ENCODE peak calls at places on chromosomes 6 and 20, in four cellular contexts. W is H1, A is IMR-90, F is H9. S is an unnamed sample.

GRCh38 chr6:15496345-15497131 is 166.3 kb downstream of the DTNBP1 start:
- DNase-seq in W (no peak), A (no peak), F (no peak), S (no peak)

GRCh38 chr6:111503660-111504059 is 20.6 kb upstream of the REV3L start:
- DNase-seq in W (no peak), A (peak; percentile 19), F (no peak), S (no peak)

GRCh38 chr6:97654674-97655073 is 371.7 kb upstream of the MMS22L start:
- DNase-seq in W (no peak), A (no peak), F (no peak), S (peak; percentile 7)

GRCh38 chr20:32634041-32634805 is 39.5 kb downstream of the C20orf203 start:
- DNase-seq in W (no peak), A (peak; percentile 31), F (no peak), S (no peak)

GRCh38 chr6:8108031-8108660 is 5.8 kb upstream of the EEF1E1 start:
- DNase-seq in W (no peak), A (peak; percentile 99), F (no peak), S (peak; percentile 15)

GRCh38 chr20:41089555-41089954 is 47.8 kb upstream of the PLCG1 start:
- DNase-seq in W (no peak), A (no peak), F (no peak), S (peak; percentile 15)

GRCh38 chr6:125415921-125416320 is 114.2 kb upstream of the HDDC2 start:
- DNase-seq in W (no peak), A (no peak), F (no peak), S (no peak)

GRCh38 chr6:37630281-37630799 is 67.3 kb downstream of the MDGA1 start:
- DNase-seq in W (no peak), A (peak; percentile 100), F (no peak), S (no peak)

GRCh38 chr20:52565614-52566013 is 374.0 kb upstream of the ZFP64 start:
- DNase-seq in W (no peak), A (no peak), F (no peak), S (no peak)

GRCh38 chr6:32244270-32244669 is 20.4 kb upstream of the NOTCH4 start:
- DNase-seq in W (no peak), A (no peak), F (no peak), S (no peak)

GRCh38 chr20:40895182-40895581 is 133.4 kb upstream of the TOP1 start:
- DNase-seq in W (no peak), A (no peak), F (no peak), S (no peak)

GRCh38 chr6:157761331-157761921 is 61.6 kb upstream of the SNX9 start:
- DNase-seq in W (no peak), A (peak; percentile 76), F (no peak), S (no peak)

GRCh38 chr20:22586645-22587310 is 2.4 kb upstream of the FOXA2 start:
- DNase-seq in W (no peak), A (no peak), F (peak; percentile 77), S (peak; percentile 75)

GRCh38 chr6:27862396-27863061 is 49.7 kb downstream of the OR2B2 start:
- DNase-seq in W (no peak), A (peak; percentile 33), F (no peak), S (no peak)

GRCh38 chr6:169664227-169664626 is 37.6 kb downstream of the WDR27 start:
- DNase-seq in W (no peak), A (no peak), F (no peak), S (no peak)

GRCh38 chr6:63663147-63663877 is 27.7 kb downstream of the PHF3 start:
- DNase-seq in W (no peak), A (peak; percentile 85), F (no peak), S (no peak)

GRCh38 chr6:152552616-152553209 is 84.4 kb downstream of the SYNE1 start:
- DNase-seq in W (peak; percentile 36), A (peak; percentile 77), F (peak; percentile 74), S (peak; percentile 88)

GRCh38 chr6:109304284-109305015 is 77.8 kb downstream of the CD164 start:
- DNase-seq in W (no peak), A (no peak), F (no peak), S (peak; percentile 62)

GRCh38 chr20:36145877-36146707 is 8.4 kb upstream of the EPB41L1 start:
- DNase-seq in W (no peak), A (peak; percentile 44), F (no peak), S (no peak)

GRCh38 chr20:61940976-61941720 is 124.5 kb downstream of the TAF4 start:
- DNase-seq in W (no peak), A (no peak), F (no peak), S (no peak)

GRCh38 chr6:112337209-112337638 is 9.9 kb upstream of the RFPL4B start:
- DNase-seq in W (peak; percentile 23), A (peak; percentile 83), F (peak; percentile 71), S (peak; percentile 83)

GRCh38 chr6:20542927-20543602 is 8.8 kb downstream of the CDKAL1 start:
- DNase-seq in W (no peak), A (peak; percentile 84), F (no peak), S (no peak)

GRCh38 chr6:169950558-169950957 is 199.1 kb downstream of the ERMARD start:
- DNase-seq in W (no peak), A (no peak), F (no peak), S (no peak)

GRCh38 chr6:1627884-1628550 is 18.3 kb downstream of the FOXC1 start:
- DNase-seq in W (no peak), A (no peak), F (no peak), S (peak; percentile 69)

GRCh38 chr6:43720999-43721398 is 33.4 kb upstream of the MRPS18A start:
- DNase-seq in W (no peak), A (no peak), F (no peak), S (no peak)

GRCh38 chr6:1381397-1382330 is 7.7 kb upstream of the FOXF2 start:
- DNase-seq in W (no peak), A (no peak), F (peak; percentile 63), S (peak; percentile 67)

DNA sequence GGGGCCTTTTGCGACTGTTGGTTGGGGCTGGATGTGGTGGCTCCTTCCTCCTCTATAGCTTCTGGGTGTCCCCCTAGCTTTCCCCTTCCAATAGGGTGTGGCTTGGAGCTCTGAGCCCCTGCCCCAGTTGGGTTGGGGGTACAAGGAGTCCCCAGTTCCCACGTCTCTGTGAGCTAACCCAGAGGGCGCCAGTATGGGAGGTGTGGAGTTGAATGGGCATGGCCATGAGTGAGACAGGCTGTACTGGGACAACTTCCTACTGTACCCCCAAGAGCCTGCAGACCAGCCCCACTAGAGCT is 1.2 kb downstream of the C20orf204 start:
- DNase-seq in W (no peak), A (no peak), F (no peak), S (no peak)
- H3K56ac ChIP-seq in W (no peak overlapping the region), A (no peak overlapping the region), F (no peak overlapping the region), S (no peak overlapping the region)

DNA sequence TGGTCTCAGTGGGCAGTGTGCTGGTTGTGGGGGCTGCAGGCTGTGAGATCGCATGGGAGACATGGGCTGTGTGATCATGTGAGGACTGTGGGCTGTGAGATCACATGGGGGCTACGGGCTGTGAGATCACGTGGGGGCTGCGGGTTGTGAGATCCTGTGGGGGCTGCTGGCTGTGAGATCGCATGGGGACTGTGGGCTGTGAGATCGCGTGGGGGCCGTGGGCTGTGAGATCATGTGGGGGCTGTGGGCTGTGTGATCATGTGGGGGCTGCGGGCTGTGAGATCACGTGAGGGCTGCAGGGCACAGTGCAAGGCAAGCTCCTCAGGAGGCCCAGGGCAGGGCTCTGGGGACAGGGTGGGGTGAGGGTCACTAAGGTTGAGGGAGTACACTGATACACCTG is 140.5 kb upstream of the CST7 start:
- DNase-seq in W (no peak), A (no peak), F (no peak), S (no peak)
- H3K23ac ChIP-seq in W (no peak overlapping the region), A (no peak overlapping the region), F (no peak overlapping the region), S (no peak overlapping the region)

GRCh38 chr6:47736083-47736700 is 37.8 kb downstream of the ADGRF4 start:
- DNase-seq in W (no peak), A (no peak), F (no peak), S (no peak)

GRCh38 chr6:47740714-47741113 is 41.1 kb upstream of the OPN5 start:
- DNase-seq in W (no peak), A (no peak), F (no peak), S (no peak)

GRCh38 chr6:47733879-47734558 is 35.6 kb downstream of the ADGRF4 start:
- DNase-seq in W (no peak), A (peak; percentile 4), F (no peak), S (peak; percentile 66)

GRCh38 chr6:47734826-47735481 is 36.6 kb downstream of the ADGRF4 start:
- DNase-seq in W (no peak), A (no peak), F (no peak), S (peak; percentile 89)

DNA sequence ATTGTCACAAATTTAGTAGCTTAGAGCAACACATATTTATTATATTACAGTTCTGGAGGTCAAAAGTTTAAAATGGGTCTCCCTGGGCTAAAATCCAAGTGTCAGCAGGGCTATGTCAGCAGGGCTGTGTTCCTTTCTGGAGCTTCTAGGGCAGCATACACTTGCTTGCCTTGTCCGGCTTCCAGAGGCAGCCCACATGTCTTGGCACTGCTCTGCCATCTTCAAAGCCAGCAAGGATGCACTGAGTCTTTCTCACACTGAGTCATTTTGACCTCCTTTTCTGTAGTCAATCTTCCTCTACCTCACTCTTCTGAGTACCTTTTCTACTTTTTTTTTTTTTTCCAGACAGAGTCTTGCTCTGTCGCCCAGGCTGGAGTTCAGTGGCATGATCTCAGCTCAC is 39.0 kb downstream of the ADGRF4 start:
- DNase-seq in W (no peak), A (no peak), F (no peak), S (no peak)
- H4K5ac ChIP-seq in W (no peak overlapping the region), A (no peak overlapping the region), F (no peak overlapping the region), S (no peak overlapping the region)

GRCh38 chr20:56630506-56631317 is 1.6 kb downstream of the TFAP2C start:
- DNase-seq in W (no peak), A (no peak), F (peak; percentile 57), S (peak; percentile 67)
- H3K56ac ChIP-seq in W (peak overlapping the region; percentile 62), A (no peak overlapping the region), F (no peak overlapping the region), S (peak overlapping the region; percentile 90)

GRCh38 chr6:167507376-167507961 is 182.6 kb downstream of the TTLL2 start:
- DNase-seq in W (no peak), A (no peak), F (no peak), S (no peak)
- H3K23ac ChIP-seq in W (no peak overlapping the region), A (no peak overlapping the region), F (no peak overlapping the region), S (no peak overlapping the region)

GRCh38 chr6:163951990-163952389 is 537.5 kb downstream of the QKI start:
- DNase-seq in W (no peak), A (no peak), F (no peak), S (no peak)
- H4K5ac ChIP-seq in W (no peak overlapping the region), A (no peak overlapping the region), F (no peak overlapping the region), S (no peak overlapping the region)

GRCh38 chr20:5143856-5144255 is 17.0 kb downstream of the CDS2 start:
- DNase-seq in W (no peak), A (no peak), F (no peak), S (no peak)
- H3K56ac ChIP-seq in W (no peak overlapping the region), A (no peak overlapping the region), F (no peak overlapping the region), S (no peak overlapping the region)